ENCODE peak calls at places on chromosome 14, in four cellular contexts. One of them, this sample, is unnamed.

GRCh38 chr14:29216316-29216715 is 449.7 kb downstream of the FOXG1 start:
- DNase-seq in A549: no peak
- DNase-seq in transverse colon: no peak
- DNase-seq in ovary: no peak
- DNase-seq in this sample: no peak

GRCh38 chr14:90523544-90523943 is 126.7 kb downstream of the CALM1 start:
- DNase-seq in ovary: no peak
- DNase-seq in transverse colon: no peak
- DNase-seq in A549: no peak
- DNase-seq in this sample: no peak

GRCh38 chr14:29798078-29798477 is 129.6 kb downstream of the PRKD1 start:
- DNase-seq in A549: no peak
- DNase-seq in ovary: no peak
- DNase-seq in transverse colon: no peak
- DNase-seq in this sample: no peak

GRCh38 chr14:51431033-51431709 is 191.1 kb downstream of the TMX1 start:
- DNase-seq in transverse colon: no peak
- DNase-seq in ovary: no peak
- DNase-seq in A549: no peak
- DNase-seq in this sample: no peak

GRCh38 chr14:95452176-95452889 is 64.1 kb downstream of the SYNE3 start:
- DNase-seq in transverse colon: no peak
- DNase-seq in A549: peak; percentile 60
- DNase-seq in ovary: no peak
- DNase-seq in this sample: no peak

GRCh38 chr14:53663709-53664108 is 292.9 kb downstream of the BMP4 start:
- DNase-seq in transverse colon: peak; percentile 11
- DNase-seq in A549: peak; percentile 6
- DNase-seq in ovary: no peak
- DNase-seq in this sample: no peak

GRCh38 chr14:75561013-75561432 is 17.4 kb upstream of the FLVCR2 start:
- DNase-seq in A549: peak; percentile 90
- DNase-seq in transverse colon: peak; percentile 82
- DNase-seq in ovary: peak; percentile 68
- DNase-seq in this sample: peak; percentile 83

GRCh38 chr14:38186217-38186616 is 21.5 kb upstream of the SSTR1 start:
- DNase-seq in transverse colon: no peak
- DNase-seq in ovary: no peak
- DNase-seq in A549: no peak
- DNase-seq in this sample: no peak

GRCh38 chr14:76772300-76773187 is 11.3 kb downstream of the VASH1 start:
- DNase-seq in A549: no peak
- DNase-seq in ovary: peak; percentile 85
- DNase-seq in transverse colon: peak; percentile 26
- DNase-seq in this sample: no peak

GRCh38 chr14:32202468-32202865 is 602 bp downstream of the RNU6-8 start:
- DNase-seq in transverse colon: no peak
- DNase-seq in A549: no peak
- DNase-seq in ovary: no peak
- DNase-seq in this sample: no peak

GRCh38 chr14:100677152-100677924 is 49.4 kb upstream of the DLK1 start:
- DNase-seq in A549: no peak
- DNase-seq in ovary: peak; percentile 87
- DNase-seq in transverse colon: no peak
- DNase-seq in this sample: no peak

GRCh38 chr14:60777856-60778578 is 43.5 kb downstream of the MNAT1 start:
- DNase-seq in ovary: no peak
- DNase-seq in A549: no peak
- DNase-seq in transverse colon: no peak
- DNase-seq in this sample: no peak

GRCh38 chr14:65069874-65070709 is 32.2 kb downstream of the MAX start:
- DNase-seq in transverse colon: peak; percentile 87
- DNase-seq in A549: no peak
- DNase-seq in ovary: no peak
- DNase-seq in this sample: peak; percentile 76

GRCh38 chr14:90452366-90452765 is 55.5 kb downstream of the CALM1 start:
- DNase-seq in transverse colon: no peak
- DNase-seq in A549: no peak
- DNase-seq in ovary: no peak
- DNase-seq in this sample: no peak

GRCh38 chr14:75123991-75124390 is 2.9 kb downstream of the NEK9 start:
- DNase-seq in transverse colon: peak; percentile 19
- DNase-seq in ovary: no peak
- DNase-seq in A549: peak; percentile 69
- DNase-seq in this sample: no peak

GRCh38 chr14:66082009-66082408 is 404.2 kb upstream of the CCDC196 start:
- DNase-seq in A549: no peak
- DNase-seq in transverse colon: no peak
- DNase-seq in ovary: no peak
- DNase-seq in this sample: no peak

GRCh38 chr14:96243785-96244184 is 12.2 kb upstream of the BDKRB1 start:
- DNase-seq in transverse colon: no peak
- DNase-seq in ovary: no peak
- DNase-seq in A549: no peak
- DNase-seq in this sample: no peak

GRCh38 chr14:71231521-71232393 is 324.5 kb downstream of the PCNX1 start:
- DNase-seq in ovary: no peak
- DNase-seq in transverse colon: no peak
- DNase-seq in A549: no peak
- DNase-seq in this sample: no peak

GRCh38 chr14:57352771-57353170 is 37.6 kb upstream of the NAA30 start:
- DNase-seq in A549: no peak
- DNase-seq in ovary: no peak
- DNase-seq in transverse colon: no peak
- DNase-seq in this sample: no peak

GRCh38 chr14:63712123-63712522 is 15.7 kb downstream of the SGPP1 start:
- DNase-seq in transverse colon: no peak
- DNase-seq in ovary: no peak
- DNase-seq in A549: no peak
- DNase-seq in this sample: no peak

GRCh38 chr14:68981539-68981976 is 2.5 kb upstream of the ACTN1 start:
- DNase-seq in transverse colon: no peak
- DNase-seq in A549: no peak
- DNase-seq in ovary: no peak
- DNase-seq in this sample: peak; percentile 28

GRCh38 chr14:37592288-37593274 is 2.5 kb downstream of the FOXA1 start:
- DNase-seq in transverse colon: peak; percentile 31
- DNase-seq in A549: no peak
- DNase-seq in ovary: no peak
- DNase-seq in this sample: no peak

GRCh38 chr14:36820111-36820709 is 158.6 kb downstream of the PAX9 start:
- DNase-seq in ovary: no peak
- DNase-seq in A549: no peak
- DNase-seq in transverse colon: no peak
- DNase-seq in this sample: no peak

GRCh38 chr14:20583142-20583541 is 4.7 kb downstream of the RNASE11 start:
- DNase-seq in transverse colon: no peak
- DNase-seq in ovary: no peak
- DNase-seq in A549: no peak
- DNase-seq in this sample: no peak

GRCh38 chr14:101965145-101965531 is 765 bp downstream of the DYNC1H1 start:
- DNase-seq in A549: no peak
- DNase-seq in ovary: peak; percentile 71
- DNase-seq in transverse colon: peak; percentile 80
- DNase-seq in this sample: peak; percentile 63

GRCh38 chr14:45133683-45134050 is 614 bp downstream of the FKBP3 start:
- DNase-seq in transverse colon: no peak
- DNase-seq in A549: no peak
- DNase-seq in ovary: no peak
- DNase-seq in this sample: no peak

DNA sequence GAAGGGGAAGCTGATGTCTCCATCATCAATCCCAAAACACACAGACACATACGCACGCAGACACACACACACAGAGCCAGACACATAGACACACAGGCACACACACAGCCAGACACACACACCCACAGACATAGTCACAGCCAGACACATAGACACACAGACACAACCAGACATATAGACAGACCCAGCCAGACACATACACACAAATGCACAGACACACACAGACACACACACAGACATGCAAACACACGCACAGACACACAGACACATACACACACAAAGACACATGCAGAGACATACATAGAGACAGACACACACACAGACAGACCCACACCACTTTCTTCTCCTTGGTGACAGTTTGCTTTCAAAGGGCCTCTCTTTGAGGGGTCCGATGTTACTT is 6.3 kb downstream of the CCDC197 start:
- DNase-seq in A549: no peak
- DNase-seq in ovary: no peak
- DNase-seq in transverse colon: no peak
- DNase-seq in this sample: no peak
- H3K9me3 ChIP-seq in A549: no peaks in the 10 kb centered on the region
- H3K9me3 ChIP-seq in ovary: no peaks in the 10 kb centered on the region
- H3K9me3 ChIP-seq in transverse colon: no peaks in the 10 kb centered on the region
- H3K9me3 ChIP-seq in this sample: no peaks in the 10 kb centered on the region

GRCh38 chr14:59664741-59665140 is 88.1 kb upstream of the CCDC175 start:
- DNase-seq in transverse colon: no peak
- DNase-seq in A549: no peak
- DNase-seq in ovary: no peak
- DNase-seq in this sample: no peak
- TF ChIP-seq CTCF in transverse colon: no peak
- TF ChIP-seq CTCF in A549: no peak
- TF ChIP-seq CTCF in ovary: no peak
- TF ChIP-seq CTCF in this sample: no peak

DNA sequence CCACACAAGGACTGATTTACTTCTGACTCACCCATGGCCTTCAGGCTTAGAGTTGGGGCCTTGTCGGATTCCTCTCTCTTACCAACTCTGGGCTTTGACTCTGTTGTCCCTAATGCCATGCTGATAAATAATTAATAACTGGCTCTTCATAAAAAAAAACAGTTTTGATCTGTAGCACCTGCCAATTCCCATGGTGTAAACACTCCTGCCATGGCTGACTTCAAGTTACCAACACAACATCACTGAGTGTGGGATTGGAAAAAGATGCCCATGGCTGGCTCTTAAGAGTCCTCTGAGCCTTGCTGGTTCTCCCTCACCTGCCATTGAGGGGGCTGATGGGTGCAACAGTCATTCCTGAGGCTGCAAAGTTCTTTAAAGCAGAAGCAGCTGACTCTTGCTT is 104.8 kb downstream of the KIF26A start:
- DNase-seq in A549: no peak
- DNase-seq in ovary: no peak
- DNase-seq in transverse colon: no peak
- DNase-seq in this sample: no peak
- H3K9me3 ChIP-seq in A549: no peaks in the 10 kb centered on the region
- H3K9me3 ChIP-seq in ovary: no peaks in the 10 kb centered on the region
- H3K9me3 ChIP-seq in transverse colon: peaks cover 4% of the 10 kb centered on the region
- H3K9me3 ChIP-seq in this sample: no peaks in the 10 kb centered on the region

GRCh38 chr14:27557445-27557844 is 959.6 kb upstream of the NOVA1 start:
- DNase-seq in ovary: no peak
- DNase-seq in A549: no peak
- DNase-seq in transverse colon: no peak
- DNase-seq in this sample: no peak

DNA sequence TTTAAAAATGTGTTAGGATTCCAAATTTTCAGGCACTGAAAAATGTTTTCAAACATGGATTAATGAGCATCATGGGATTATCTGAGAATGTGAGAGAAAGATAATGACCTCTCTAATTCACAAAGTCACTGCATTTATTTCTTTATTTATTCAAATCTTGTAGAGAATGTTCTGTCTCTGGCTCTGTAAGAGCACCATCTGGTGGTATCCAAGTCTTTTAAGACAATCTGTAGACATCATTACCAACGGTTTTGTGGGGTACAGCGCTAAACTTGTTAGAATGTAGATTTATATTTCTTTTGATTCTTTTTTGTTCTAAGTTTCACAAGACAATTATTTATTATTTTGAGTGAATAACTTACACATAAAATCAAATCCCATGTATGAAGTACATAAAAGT is 956.0 kb upstream of the NOVA1 start:
- DNase-seq in A549: no peak
- DNase-seq in transverse colon: no peak
- DNase-seq in ovary: no peak
- DNase-seq in this sample: no peak
- TF ChIP-seq CTCF in A549: no peak
- TF ChIP-seq CTCF in transverse colon: no peak
- TF ChIP-seq CTCF in ovary: no peak
- TF ChIP-seq CTCF in this sample: no peak

DNA sequence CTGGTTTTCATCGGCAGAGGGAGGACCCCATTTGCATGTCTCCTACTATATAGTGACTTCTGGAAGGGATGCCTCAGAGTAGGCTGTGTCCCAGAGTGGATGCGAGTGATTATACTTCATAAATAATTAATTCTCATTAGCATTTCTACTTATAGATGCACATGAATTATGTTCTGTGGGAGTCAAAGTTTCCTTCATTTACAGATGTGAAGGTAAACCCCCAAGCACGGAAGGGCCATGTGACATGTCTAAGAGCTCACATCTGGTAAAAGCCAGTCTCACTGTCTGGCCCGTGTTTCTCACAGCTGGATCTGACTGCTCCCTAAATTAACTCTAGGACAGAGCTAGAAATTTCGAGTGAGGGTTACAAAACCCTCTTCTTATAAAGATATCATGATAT is 685.1 kb downstream of the TMEM121 start:
- DNase-seq in transverse colon: no peak
- DNase-seq in ovary: no peak
- DNase-seq in A549: no peak
- DNase-seq in this sample: no peak
- H3K9me3 ChIP-seq in transverse colon: no peaks in the 10 kb centered on the region
- H3K9me3 ChIP-seq in ovary: no peaks in the 10 kb centered on the region
- H3K9me3 ChIP-seq in A549: no peaks in the 10 kb centered on the region
- H3K9me3 ChIP-seq in this sample: no peaks in the 10 kb centered on the region

This sample was measured in pancreas.